ENCODE peak calls at places on chromosomes 3 and 15, in ten cellular contexts. One of them, this sample, is unnamed.

GRCh38 chr3:57234613-57235575 is 7.4 kb downstream of the APPL1 start:
- DNase-seq in psoas muscle: no peak
- DNase-seq in stomach: no peak
- DNase-seq in spleen: no peak
- DNase-seq in heart right ventricle: no peak
- DNase-seq in Peyer's patch: no peak
- DNase-seq in left ventricle myocardium inferior: no peak
- DNase-seq in breast epithelium: no peak
- DNase-seq in pancreas: no peak
- DNase-seq in K562: no peak
- DNase-seq in this sample: no peak

GRCh38 chr15:96358006-96358794 is 27.7 kb downstream of the NR2F2 start:
- DNase-seq in Peyer's patch: no peak
- DNase-seq in spleen: no peak
- DNase-seq in K562: no peak
- DNase-seq in stomach: no peak
- DNase-seq in breast epithelium: no peak
- DNase-seq in left ventricle myocardium inferior: no peak
- DNase-seq in pancreas: no peak
- DNase-seq in heart right ventricle: no peak
- DNase-seq in psoas muscle: no peak
- DNase-seq in this sample: no peak

GRCh38 chr15:68196445-68197169 is 8.5 kb downstream of the CALML4 start:
- DNase-seq in breast epithelium: no peak
- DNase-seq in stomach: no peak
- DNase-seq in left ventricle myocardium inferior: no peak
- DNase-seq in pancreas: no peak
- DNase-seq in Peyer's patch: no peak
- DNase-seq in psoas muscle: no peak
- DNase-seq in spleen: no peak
- DNase-seq in K562: no peak
- DNase-seq in heart right ventricle: no peak
- DNase-seq in this sample: no peak

GRCh38 chr15:74396445-74397238 is 29.2 kb upstream of the CYP11A1 start:
- DNase-seq in K562: no peak
- DNase-seq in heart right ventricle: no peak
- DNase-seq in Peyer's patch: peak; percentile 82
- DNase-seq in breast epithelium: no peak
- DNase-seq in psoas muscle: no peak
- DNase-seq in stomach: peak; percentile 52
- DNase-seq in pancreas: no peak
- DNase-seq in spleen: peak; percentile 89
- DNase-seq in left ventricle myocardium inferior: no peak
- DNase-seq in this sample: no peak

GRCh38 chr3:52237659-52238172 is 1.2 kb downstream of the TWF2 start:
- DNase-seq in breast epithelium: peak; percentile 86
- DNase-seq in Peyer's patch: peak; percentile 43
- DNase-seq in psoas muscle: peak; percentile 93
- DNase-seq in left ventricle myocardium inferior: peak; percentile 86
- DNase-seq in heart right ventricle: peak; percentile 75
- DNase-seq in K562: peak; percentile 46
- DNase-seq in pancreas: peak; percentile 82
- DNase-seq in stomach: peak; percentile 83
- DNase-seq in spleen: peak; percentile 91
- DNase-seq in this sample: peak; percentile 43

GRCh38 chr15:56468271-56468912 is 3.5 kb upstream of the MNS1 start:
- DNase-seq in left ventricle myocardium inferior: no peak
- DNase-seq in breast epithelium: no peak
- DNase-seq in Peyer's patch: no peak
- DNase-seq in stomach: no peak
- DNase-seq in K562: no peak
- DNase-seq in heart right ventricle: no peak
- DNase-seq in pancreas: no peak
- DNase-seq in psoas muscle: no peak
- DNase-seq in spleen: no peak
- DNase-seq in this sample: no peak

GRCh38 chr3:150324825-150325224 is 83.3 kb upstream of the TSC22D2 start:
- DNase-seq in Peyer's patch: no peak
- DNase-seq in pancreas: no peak
- DNase-seq in heart right ventricle: no peak
- DNase-seq in left ventricle myocardium inferior: no peak
- DNase-seq in spleen: no peak
- DNase-seq in stomach: no peak
- DNase-seq in K562: no peak
- DNase-seq in breast epithelium: no peak
- DNase-seq in psoas muscle: no peak
- DNase-seq in this sample: no peak

GRCh38 chr3:175397407-175397806 is 538.3 kb downstream of the NAALADL2 start:
- DNase-seq in Peyer's patch: no peak
- DNase-seq in psoas muscle: no peak
- DNase-seq in left ventricle myocardium inferior: no peak
- DNase-seq in heart right ventricle: no peak
- DNase-seq in breast epithelium: no peak
- DNase-seq in K562: no peak
- DNase-seq in spleen: no peak
- DNase-seq in pancreas: no peak
- DNase-seq in stomach: no peak
- DNase-seq in this sample: no peak

GRCh38 chr3:24096271-24096670 is 151.2 kb downstream of the NR1D2 start:
- DNase-seq in spleen: no peak
- DNase-seq in breast epithelium: no peak
- DNase-seq in Peyer's patch: no peak
- DNase-seq in K562: no peak
- DNase-seq in left ventricle myocardium inferior: no peak
- DNase-seq in psoas muscle: no peak
- DNase-seq in pancreas: no peak
- DNase-seq in stomach: no peak
- DNase-seq in heart right ventricle: no peak
- DNase-seq in this sample: no peak

GRCh38 chr3:24101676-24102168 is 156.6 kb downstream of the NR1D2 start:
- DNase-seq in breast epithelium: no peak
- DNase-seq in psoas muscle: no peak
- DNase-seq in spleen: no peak
- DNase-seq in stomach: no peak
- DNase-seq in heart right ventricle: no peak
- DNase-seq in K562: no peak
- DNase-seq in pancreas: no peak
- DNase-seq in left ventricle myocardium inferior: no peak
- DNase-seq in Peyer's patch: no peak
- DNase-seq in this sample: no peak

GRCh38 chr3:24100694-24101402 is 155.8 kb downstream of the NR1D2 start:
- DNase-seq in K562: no peak
- DNase-seq in Peyer's patch: no peak
- DNase-seq in left ventricle myocardium inferior: no peak
- DNase-seq in pancreas: no peak
- DNase-seq in stomach: no peak
- DNase-seq in breast epithelium: no peak
- DNase-seq in heart right ventricle: peak; percentile 32
- DNase-seq in psoas muscle: no peak
- DNase-seq in spleen: no peak
- DNase-seq in this sample: no peak

GRCh38 chr3:24096695-24097290 is 151.7 kb downstream of the NR1D2 start:
- DNase-seq in stomach: no peak
- DNase-seq in Peyer's patch: no peak
- DNase-seq in left ventricle myocardium inferior: no peak
- DNase-seq in pancreas: no peak
- DNase-seq in heart right ventricle: no peak
- DNase-seq in breast epithelium: no peak
- DNase-seq in K562: no peak
- DNase-seq in psoas muscle: no peak
- DNase-seq in spleen: no peak
- DNase-seq in this sample: no peak
- TF ChIP-seq CTCF in stomach: no peak
- TF ChIP-seq CTCF in Peyer's patch: no peak
- TF ChIP-seq CTCF in left ventricle myocardium inferior: no peak
- TF ChIP-seq CTCF in pancreas: no peak
- TF ChIP-seq CTCF in heart right ventricle: no peak
- TF ChIP-seq CTCF in breast epithelium: no peak
- TF ChIP-seq CTCF in K562: no peak
- TF ChIP-seq CTCF in psoas muscle: no peak
- TF ChIP-seq CTCF in spleen: no peak
- TF ChIP-seq CTCF in this sample: no peak

DNA sequence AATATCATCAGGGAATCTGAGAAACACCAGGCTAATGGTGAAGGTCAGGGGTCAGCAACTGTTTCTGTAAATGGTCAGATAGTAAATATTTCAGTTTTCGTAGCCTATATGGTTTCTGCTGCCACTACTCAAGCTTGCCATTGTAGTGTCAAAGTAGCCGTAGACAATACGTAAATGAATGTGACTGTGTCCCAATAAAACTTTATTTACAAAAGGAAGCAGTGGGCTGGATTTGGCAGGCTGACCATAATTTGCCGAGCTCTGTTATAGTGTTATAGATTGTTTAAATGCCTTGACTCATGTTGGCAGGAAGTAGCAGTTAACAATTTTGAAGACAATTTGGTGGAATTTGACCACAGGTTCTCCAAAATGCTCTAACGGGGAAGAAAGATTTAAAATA is 548.2 kb downstream of the FOXP1 start:
- DNase-seq in spleen: no peak
- DNase-seq in left ventricle myocardium inferior: no peak
- DNase-seq in psoas muscle: no peak
- DNase-seq in breast epithelium: no peak
- DNase-seq in pancreas: no peak
- DNase-seq in K562: no peak
- DNase-seq in Peyer's patch: no peak
- DNase-seq in stomach: no peak
- DNase-seq in heart right ventricle: no peak
- DNase-seq in this sample: no peak
- H3K4me1 ChIP-seq in spleen: peaks cover 69% of the 10 kb centered on the region
- H3K4me1 ChIP-seq in left ventricle myocardium inferior: peaks cover 88% of the 10 kb centered on the region
- H3K4me1 ChIP-seq in psoas muscle: peaks cover 19% of the 10 kb centered on the region
- H3K4me1 ChIP-seq in breast epithelium: no peaks in the 10 kb centered on the region
- H3K4me1 ChIP-seq in pancreas: no peaks in the 10 kb centered on the region
- H3K4me1 ChIP-seq in K562: no peaks in the 10 kb centered on the region
- H3K4me1 ChIP-seq in Peyer's patch: no peaks in the 10 kb centered on the region
- H3K4me1 ChIP-seq in stomach: peaks cover 27% of the 10 kb centered on the region
- H3K4me1 ChIP-seq in heart right ventricle: peaks cover 80% of the 10 kb centered on the region
- H3K4me1 ChIP-seq in this sample: no peaks in the 10 kb centered on the region

GRCh38 chr3:186640929-186641328 is 730 bp downstream of the FETUB start:
- DNase-seq in heart right ventricle: no peak
- DNase-seq in left ventricle myocardium inferior: no peak
- DNase-seq in psoas muscle: no peak
- DNase-seq in spleen: no peak
- DNase-seq in pancreas: no peak
- DNase-seq in breast epithelium: no peak
- DNase-seq in stomach: no peak
- DNase-seq in Peyer's patch: no peak
- DNase-seq in K562: no peak
- DNase-seq in this sample: no peak
- H3K27me3 ChIP-seq in heart right ventricle: no peaks in the 10 kb centered on the region
- H3K27me3 ChIP-seq in left ventricle myocardium inferior: peaks cover 20% of the 10 kb centered on the region
- H3K27me3 ChIP-seq in psoas muscle: peaks cover 2% of the 10 kb centered on the region
- H3K27me3 ChIP-seq in spleen: no peaks in the 10 kb centered on the region
- H3K27me3 ChIP-seq in pancreas: no peaks in the 10 kb centered on the region
- H3K27me3 ChIP-seq in breast epithelium: no peaks in the 10 kb centered on the region
- H3K27me3 ChIP-seq in stomach: peaks cover 12% of the 10 kb centered on the region
- H3K27me3 ChIP-seq in Peyer's patch: no peaks in the 10 kb centered on the region
- H3K27me3 ChIP-seq in K562: peaks cover 6% of the 10 kb centered on the region
- H3K27me3 ChIP-seq in this sample: peaks cover 48% of the 10 kb centered on the region

GRCh38 chr15:28021281-28022039 is 77.7 kb downstream of the OCA2 start:
- DNase-seq in breast epithelium: no peak
- DNase-seq in psoas muscle: no peak
- DNase-seq in left ventricle myocardium inferior: peak; percentile 25
- DNase-seq in pancreas: peak; percentile 88
- DNase-seq in K562: peak; percentile 41
- DNase-seq in spleen: no peak
- DNase-seq in stomach: no peak
- DNase-seq in Peyer's patch: no peak
- DNase-seq in heart right ventricle: peak; percentile 34
- DNase-seq in this sample: peak; percentile 98
- TF ChIP-seq CTCF in breast epithelium: peak; percentile 21
- TF ChIP-seq CTCF in psoas muscle: peak; percentile 28
- TF ChIP-seq CTCF in left ventricle myocardium inferior: peak; percentile 62
- TF ChIP-seq CTCF in pancreas: peak; percentile 33
- TF ChIP-seq CTCF in K562: peak; percentile 63
- TF ChIP-seq CTCF in spleen: peak; percentile 49
- TF ChIP-seq CTCF in stomach: peak; percentile 16
- TF ChIP-seq CTCF in Peyer's patch: no peak
- TF ChIP-seq CTCF in heart right ventricle: peak; percentile 52
- TF ChIP-seq CTCF in this sample: peak; percentile 94